ENCODE peak calls at places on chromosomes 4 and X, in seven cellular contexts. R is hypothalamus; M is mesenchymal stem cell; C is stimulated activated CD4-positive, alpha-beta T cell treated with anti-CD3 and anti-CD28 coated beads, TNF-alpha, amount 100 ng/mL, for 4 hours; J is caudate nucleus; Q is T follicular helper cell; N is GM23248. L is an unnamed sample.

GRCh38 chrX:31260351-31260750 is 188.5 kb upstream of the FTHL17 start:
- DNase-seq in R (no peak), M (no peak), Q (no peak), C (no peak), N (no peak), J (no peak), L (no peak)

GRCh38 chr4:80138556-80139538 is 58.5 kb upstream of the PRDM8 start:
- DNase-seq in Q (peak), R (no peak), M (no peak), C (peak), N (peak), J (no peak), L (peak)

GRCh38 chr4:81471361-81472248 is at the start of gene RASGEF1B:
- DNase-seq in R (peak), M (peak), N (peak), Q (peak), J (peak), C (peak), L (peak)

GRCh38 chr4:108651068-108651794 is 832 bp downstream of the OSTC start:
- DNase-seq in N (peak), Q (no peak), C (no peak), J (no peak), R (no peak), M (peak), L (no peak)

GRCh38 chr4:85149656-85150055 is 183.2 kb upstream of the WDFY3 start:
- DNase-seq in R (no peak), M (peak), N (peak), J (no peak), Q (no peak), C (no peak), L (no peak)

GRCh38 chr4:2042207-2042946 is 16.8 kb upstream of the NAT8L start:
- DNase-seq in C (no peak), N (peak), J (no peak), R (peak), M (peak), Q (peak), L (no peak)

GRCh38 chr4:24137963-24138601 is 248.2 kb upstream of the PPARGC1A start:
- DNase-seq in C (no peak), N (no peak), Q (no peak), J (no peak), M (peak), R (no peak), L (no peak)

GRCh38 chr4:153488006-153488718 is 22.0 kb downstream of the TMEM131L start:
- DNase-seq in J (no peak), R (no peak), Q (peak), C (peak), N (no peak), M (no peak), L (peak)

GRCh38 chrX:112058766-112059165 is 23.8 kb downstream of the TRPC5 start:
- DNase-seq in N (no peak), C (no peak), R (no peak), Q (no peak), M (no peak), J (no peak), L (no peak)

GRCh38 chr4:77800483-77801259 is 18.5 kb downstream of the CNOT6L start:
- DNase-seq in M (no peak), N (peak), Q (no peak), J (no peak), C (no peak), R (no peak), L (no peak)

GRCh38 chr4:27043200-27043599 is 182.6 kb downstream of the STIM2 start:
- DNase-seq in M (no peak), J (no peak), R (no peak), Q (no peak), N (no peak), C (no peak), L (no peak)

GRCh38 chr4:141486375-141486997 is 149.9 kb upstream of the IL15 start:
- DNase-seq in J (no peak), R (no peak), C (no peak), M (peak), N (peak), Q (no peak), L (no peak)

GRCh38 chrX:20267924-20268701 is 1.4 kb upstream of the RPS6KA3 start:
- DNase-seq in M (peak), C (no peak), N (no peak), R (peak), J (no peak), Q (no peak), L (peak)

GRCh38 chr4:106869551-106869950 is 166.6 kb downstream of the DKK2 start:
- DNase-seq in Q (no peak), C (no peak), M (peak), J (no peak), N (peak), R (no peak), L (no peak)

GRCh38 chr4:86771141-86771540 is 78.0 kb downstream of the SLC10A6 start:
- DNase-seq in M (no peak), C (no peak), R (no peak), N (no peak), J (no peak), Q (no peak), L (no peak)

L was measured in effector CD4-positive, alpha-beta T cell.